ENCODE peak calls at places on chromosomes 3 and 15, in seven cellular contexts. One of them, this sample, is unnamed.

GRCh38 chr3:9179826-9180763 is 69.4 kb downstream of the SRGAP3 start:
- DNase-seq in HepG2: no peak
- DNase-seq in stomach: no peak
- DNase-seq in GM12878: peak; percentile 35
- DNase-seq in GM12891: no peak
- DNase-seq in uterus: no peak
- DNase-seq in sigmoid colon: no peak
- DNase-seq in this sample: no peak

GRCh38 chr15:30953731-30954378 is 37.6 kb downstream of the MTMR10 start:
- DNase-seq in HepG2: no peak
- DNase-seq in stomach: no peak
- DNase-seq in GM12878: no peak
- DNase-seq in GM12891: no peak
- DNase-seq in uterus: no peak
- DNase-seq in sigmoid colon: no peak
- DNase-seq in this sample: peak; percentile 90

GRCh38 chr3:52896613-52897012 is 735 bp downstream of the STIMATE start:
- DNase-seq in HepG2: no peak
- DNase-seq in stomach: no peak
- DNase-seq in GM12878: no peak
- DNase-seq in GM12891: no peak
- DNase-seq in uterus: no peak
- DNase-seq in sigmoid colon: no peak
- DNase-seq in this sample: no peak

GRCh38 chr15:89665449-89666146 is 10.3 kb upstream of the KIF7 start:
- DNase-seq in HepG2: no peak
- DNase-seq in stomach: peak; percentile 57
- DNase-seq in GM12878: no peak
- DNase-seq in GM12891: no peak
- DNase-seq in uterus: peak; percentile 66
- DNase-seq in sigmoid colon: peak; percentile 81
- DNase-seq in this sample: peak; percentile 32

GRCh38 chr3:57160046-57160730 is 5.0 kb downstream of the IL17RD start:
- DNase-seq in HepG2: no peak
- DNase-seq in stomach: no peak
- DNase-seq in GM12878: no peak
- DNase-seq in GM12891: no peak
- DNase-seq in uterus: peak; percentile 86
- DNase-seq in sigmoid colon: no peak
- DNase-seq in this sample: no peak

GRCh38 chr15:38613085-38613484 is 48.5 kb upstream of the RASGRP1 start:
- DNase-seq in HepG2: no peak
- DNase-seq in stomach: no peak
- DNase-seq in GM12878: no peak
- DNase-seq in GM12891: no peak
- DNase-seq in uterus: no peak
- DNase-seq in sigmoid colon: no peak
- DNase-seq in this sample: no peak

GRCh38 chr15:88250826-88251225 is 5.7 kb downstream of the NTRK3 start:
- DNase-seq in HepG2: no peak
- DNase-seq in stomach: no peak
- DNase-seq in GM12878: no peak
- DNase-seq in GM12891: no peak
- DNase-seq in uterus: no peak
- DNase-seq in sigmoid colon: no peak
- DNase-seq in this sample: no peak

GRCh38 chr15:63191895-63192603 is 2.6 kb downstream of the RAB8B start:
- DNase-seq in HepG2: no peak
- DNase-seq in stomach: no peak
- DNase-seq in GM12878: peak; percentile 87
- DNase-seq in GM12891: no peak
- DNase-seq in uterus: no peak
- DNase-seq in sigmoid colon: no peak
- DNase-seq in this sample: peak; percentile 93

GRCh38 chr15:36605626-36606263 is 26.3 kb downstream of the CDIN1 start:
- DNase-seq in HepG2: no peak
- DNase-seq in stomach: no peak
- DNase-seq in GM12878: no peak
- DNase-seq in GM12891: no peak
- DNase-seq in uterus: no peak
- DNase-seq in sigmoid colon: no peak
- DNase-seq in this sample: no peak

GRCh38 chr3:124059580-124059979 is 67.7 kb upstream of the ROPN1 start:
- DNase-seq in HepG2: no peak
- DNase-seq in stomach: no peak
- DNase-seq in GM12878: no peak
- DNase-seq in GM12891: no peak
- DNase-seq in uterus: no peak
- DNase-seq in sigmoid colon: no peak
- DNase-seq in this sample: no peak

GRCh38 chr3:63975705-63976104 is 47.6 kb downstream of the PSMD6 start:
- DNase-seq in HepG2: peak; percentile 25
- DNase-seq in stomach: no peak
- DNase-seq in GM12878: no peak
- DNase-seq in GM12891: no peak
- DNase-seq in uterus: peak; percentile 47
- DNase-seq in sigmoid colon: peak; percentile 81
- DNase-seq in this sample: no peak

GRCh38 chr3:195815169-195815771 is 3.5 kb upstream of the MUC4 start:
- DNase-seq in HepG2: peak; percentile 12
- DNase-seq in stomach: no peak
- DNase-seq in GM12878: no peak
- DNase-seq in GM12891: no peak
- DNase-seq in uterus: no peak
- DNase-seq in sigmoid colon: peak; percentile 47
- DNase-seq in this sample: no peak

GRCh38 chr3:6697722-6698121 is 163.2 kb upstream of the GRM7 start:
- DNase-seq in HepG2: no peak
- DNase-seq in stomach: no peak
- DNase-seq in GM12878: no peak
- DNase-seq in GM12891: no peak
- DNase-seq in uterus: no peak
- DNase-seq in sigmoid colon: no peak
- DNase-seq in this sample: no peak

GRCh38 chr3:45688194-45688881 is 858 bp upstream of the SACM1L start:
- DNase-seq in HepG2: peak; percentile 29
- DNase-seq in stomach: no peak
- DNase-seq in GM12878: no peak
- DNase-seq in GM12891: no peak
- DNase-seq in uterus: peak; percentile 42
- DNase-seq in sigmoid colon: no peak
- DNase-seq in this sample: peak; percentile 78

DNA sequence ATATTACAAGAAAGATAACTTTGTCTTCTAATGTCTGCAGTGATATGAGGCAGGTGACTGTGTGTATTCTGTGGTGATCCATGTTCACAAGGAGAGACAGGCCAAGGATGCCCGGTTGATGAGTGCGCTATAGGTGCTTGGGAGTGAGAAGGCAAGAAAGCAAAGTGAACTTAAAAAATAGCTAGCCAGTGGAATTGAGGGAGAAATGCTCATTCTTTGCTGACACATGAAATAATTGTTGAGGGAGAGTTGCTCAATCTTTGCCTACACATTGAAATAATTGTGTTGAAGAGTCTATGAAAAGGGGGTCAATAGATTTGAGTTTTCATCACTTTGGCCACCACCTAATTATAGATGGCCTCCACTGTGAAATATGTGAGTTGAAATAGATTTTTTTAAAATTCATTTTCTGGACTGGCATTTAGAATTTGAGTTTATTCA is 156.3 kb downstream of the LPP start:
- DNase-seq in HepG2: no peak
- DNase-seq in stomach: no peak
- DNase-seq in GM12878: no peak
- DNase-seq in GM12891: no peak
- DNase-seq in uterus: no peak
- DNase-seq in sigmoid colon: no peak
- DNase-seq in this sample: no peak
- TF ChIP-seq POLR2A in HepG2: no peak
- TF ChIP-seq POLR2A in stomach: no peak
- TF ChIP-seq POLR2A in GM12878: no peak
- TF ChIP-seq POLR2A in GM12891: no peak
- TF ChIP-seq POLR2A in uterus: no peak
- TF ChIP-seq POLR2A in sigmoid colon: no peak
- TF ChIP-seq POLR2A in this sample: no peak

GRCh38 chr15:47876986-47877385 is 159.7 kb downstream of the SEMA6D start:
- DNase-seq in HepG2: no peak
- DNase-seq in stomach: no peak
- DNase-seq in GM12878: no peak
- DNase-seq in GM12891: no peak
- DNase-seq in uterus: no peak
- DNase-seq in sigmoid colon: no peak
- DNase-seq in this sample: no peak

GRCh38 chr15:47872208-47872607 is 154.9 kb downstream of the SEMA6D start:
- DNase-seq in HepG2: no peak
- DNase-seq in stomach: no peak
- DNase-seq in GM12878: no peak
- DNase-seq in GM12891: no peak
- DNase-seq in uterus: no peak
- DNase-seq in sigmoid colon: no peak
- DNase-seq in this sample: no peak

GRCh38 chr15:47872869-47873301 is 155.6 kb downstream of the SEMA6D start:
- DNase-seq in HepG2: no peak
- DNase-seq in stomach: no peak
- DNase-seq in GM12878: no peak
- DNase-seq in GM12891: no peak
- DNase-seq in uterus: no peak
- DNase-seq in sigmoid colon: no peak
- DNase-seq in this sample: no peak

GRCh38 chr15:47870300-47870955 is 153.1 kb downstream of the SEMA6D start:
- DNase-seq in HepG2: no peak
- DNase-seq in stomach: no peak
- DNase-seq in GM12878: no peak
- DNase-seq in GM12891: no peak
- DNase-seq in uterus: peak; percentile 15
- DNase-seq in sigmoid colon: no peak
- DNase-seq in this sample: no peak

GRCh38 chr15:47870956-47871625 is 153.8 kb downstream of the SEMA6D start:
- DNase-seq in HepG2: no peak
- DNase-seq in stomach: no peak
- DNase-seq in GM12878: no peak
- DNase-seq in GM12891: no peak
- DNase-seq in uterus: no peak
- DNase-seq in sigmoid colon: no peak
- DNase-seq in this sample: no peak
- TF ChIP-seq POLR2A in HepG2: no peak
- TF ChIP-seq POLR2A in stomach: no peak
- TF ChIP-seq POLR2A in GM12878: no peak
- TF ChIP-seq POLR2A in GM12891: no peak
- TF ChIP-seq POLR2A in uterus: no peak
- TF ChIP-seq POLR2A in sigmoid colon: no peak
- TF ChIP-seq POLR2A in this sample: no peak

DNA sequence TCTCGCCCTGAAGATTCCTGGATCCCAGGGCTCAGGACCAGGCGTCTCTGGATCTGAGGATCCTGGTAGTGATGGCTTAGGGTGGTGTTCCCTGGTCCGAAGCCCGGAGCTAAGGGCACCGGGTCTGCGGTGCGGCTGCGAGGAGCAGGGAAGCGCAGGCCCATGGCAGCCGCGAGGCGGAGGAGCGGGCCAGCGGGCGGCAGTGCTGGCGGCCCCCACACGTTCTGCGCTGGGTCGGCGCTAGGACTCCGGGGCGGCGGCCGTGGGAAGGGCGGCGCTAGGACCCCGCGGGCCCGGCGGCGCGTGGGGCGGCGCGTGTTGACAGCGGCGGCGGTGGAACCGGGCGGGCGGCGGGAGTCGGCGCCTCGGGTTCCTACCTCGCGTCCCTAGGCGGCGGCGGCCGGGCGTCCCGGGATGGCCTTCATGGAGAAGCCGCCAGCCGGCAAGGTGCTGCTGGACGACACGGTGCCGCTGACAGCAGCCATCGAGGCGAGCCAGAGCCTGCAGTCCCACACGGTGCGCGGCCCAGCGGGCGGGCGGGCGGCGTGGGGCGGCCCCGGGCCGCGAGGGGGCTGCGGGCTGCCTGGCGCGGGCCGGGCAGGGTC is at the start of gene PXK:
- DNase-seq in HepG2: peak; percentile 21
- DNase-seq in stomach: peak; percentile 87
- DNase-seq in GM12878: no peak
- DNase-seq in GM12891: peak; percentile 64
- DNase-seq in uterus: peak; percentile 84
- DNase-seq in sigmoid colon: peak; percentile 85
- DNase-seq in this sample: peak; percentile 92
- TF ChIP-seq POLR2A in HepG2: no peak
- TF ChIP-seq POLR2A in stomach: no peak
- TF ChIP-seq POLR2A in GM12878: peak; percentile 68
- TF ChIP-seq POLR2A in GM12891: no peak
- TF ChIP-seq POLR2A in uterus: peak; percentile 32
- TF ChIP-seq POLR2A in sigmoid colon: no peak
- TF ChIP-seq POLR2A in this sample: peak; percentile 36

DNA sequence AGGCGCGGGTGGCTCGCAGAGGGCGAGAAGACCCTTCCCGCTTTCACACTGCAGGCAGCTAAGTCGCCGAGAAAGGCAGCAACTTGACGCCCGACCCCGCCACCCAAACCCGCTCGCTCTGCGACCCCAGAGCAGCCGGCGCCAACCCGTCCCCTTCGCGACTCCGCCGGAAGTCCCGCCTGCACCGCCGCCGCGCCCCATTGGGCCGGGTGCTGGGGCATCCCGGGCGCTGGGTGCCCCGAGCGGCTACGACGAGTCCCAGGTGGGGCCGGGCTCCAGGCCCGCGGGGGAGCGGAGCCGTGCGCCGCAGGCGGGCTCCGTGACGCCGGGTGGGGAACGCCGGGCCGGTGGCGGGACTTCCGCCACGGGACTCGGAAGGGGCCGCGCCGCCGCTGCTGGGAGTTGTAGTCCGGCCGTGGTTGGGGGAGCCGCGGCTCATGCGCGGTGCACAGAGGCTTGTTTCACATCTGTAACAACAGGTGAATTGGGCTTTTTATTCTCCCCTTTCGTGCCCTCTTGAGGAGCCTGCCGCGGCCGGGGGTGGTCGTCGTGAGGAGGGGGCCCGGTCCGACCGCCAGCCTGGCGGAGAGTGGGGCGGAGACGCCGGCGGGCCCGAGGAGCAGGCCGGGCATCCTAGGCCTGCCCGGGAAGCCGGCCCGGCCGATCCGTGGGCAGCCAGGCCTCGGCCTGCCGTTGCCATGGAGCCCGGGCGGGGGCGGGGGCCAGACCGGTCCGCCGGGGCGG is at the start of gene DHX30:
- DNase-seq in HepG2: peak; percentile 68
- DNase-seq in stomach: peak; percentile 89
- DNase-seq in GM12878: no peak
- DNase-seq in GM12891: peak; percentile 92
- DNase-seq in uterus: peak; percentile 88
- DNase-seq in sigmoid colon: peak; percentile 92
- DNase-seq in this sample: peak; percentile 91
- TF ChIP-seq POLR2A in HepG2: peak; percentile 64
- TF ChIP-seq POLR2A in stomach: no peak
- TF ChIP-seq POLR2A in GM12878: peak; percentile 78
- TF ChIP-seq POLR2A in GM12891: no peak
- TF ChIP-seq POLR2A in uterus: peak; percentile 57
- TF ChIP-seq POLR2A in sigmoid colon: no peak
- TF ChIP-seq POLR2A in this sample: peak; percentile 71

DNA sequence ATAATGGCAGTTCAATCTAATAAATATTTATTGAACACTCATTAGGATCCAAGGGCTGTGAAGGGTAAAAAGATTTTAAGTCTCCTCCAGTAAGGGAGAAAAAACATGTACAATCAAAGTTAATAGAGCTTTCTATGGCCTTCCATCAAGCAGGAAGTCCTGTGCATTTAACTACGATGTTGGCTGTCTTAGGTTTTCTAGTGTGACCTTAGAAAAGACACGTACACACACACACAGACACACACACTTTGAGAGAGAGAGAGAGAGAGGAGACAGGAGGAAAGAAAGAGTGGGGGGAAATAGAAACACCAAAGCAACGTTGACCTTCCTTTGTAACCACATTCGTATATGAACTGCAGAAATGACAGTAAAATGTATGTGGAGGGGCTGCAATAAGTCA is 126.1 kb upstream of the TMC3 start:
- DNase-seq in HepG2: no peak
- DNase-seq in stomach: no peak
- DNase-seq in GM12878: no peak
- DNase-seq in GM12891: no peak
- DNase-seq in uterus: no peak
- DNase-seq in sigmoid colon: no peak
- DNase-seq in this sample: no peak
- TF ChIP-seq POLR2A in HepG2: no peak
- TF ChIP-seq POLR2A in stomach: no peak
- TF ChIP-seq POLR2A in GM12878: no peak
- TF ChIP-seq POLR2A in GM12891: no peak
- TF ChIP-seq POLR2A in uterus: no peak
- TF ChIP-seq POLR2A in sigmoid colon: no peak
- TF ChIP-seq POLR2A in this sample: no peak